ENCODE peak calls at places on chromosomes 6 and 20, in four cellular contexts. One of them, this sample, is unnamed.

GRCh38 chr6:143745160-143746133 is 67.7 kb downstream of the PHACTR2 start:
- DNase-seq in HFF-Myc: no peak
- DNase-seq in stimulated activated CD8-positive, alpha-beta memory T cell treated with anti-CD3 and anti-CD28 coated beads, Interleukin-2, amount 100 ng/mL, for 48 hours: no peak
- DNase-seq in NCI-H460: no peak
- DNase-seq in this sample: no peak

GRCh38 chr6:38688579-38689087 is 14.3 kb downstream of the GLO1 start:
- DNase-seq in HFF-Myc: no peak
- DNase-seq in NCI-H460: no peak
- DNase-seq in stimulated activated CD8-positive, alpha-beta memory T cell treated with anti-CD3 and anti-CD28 coated beads, Interleukin-2, amount 100 ng/mL, for 48 hours: no peak
- DNase-seq in this sample: no peak

GRCh38 chr20:10553326-10553984 is 118.3 kb downstream of the SLX4IP start:
- DNase-seq in HFF-Myc: peak; percentile 37
- DNase-seq in NCI-H460: peak; percentile 67
- DNase-seq in stimulated activated CD8-positive, alpha-beta memory T cell treated with anti-CD3 and anti-CD28 coated beads, Interleukin-2, amount 100 ng/mL, for 48 hours: peak; percentile 32
- DNase-seq in this sample: peak; percentile 50

GRCh38 chr20:36336838-36337478 is 30.8 kb downstream of the DLGAP4 start:
- DNase-seq in NCI-H460: no peak
- DNase-seq in HFF-Myc: no peak
- DNase-seq in stimulated activated CD8-positive, alpha-beta memory T cell treated with anti-CD3 and anti-CD28 coated beads, Interleukin-2, amount 100 ng/mL, for 48 hours: no peak
- DNase-seq in this sample: no peak

GRCh38 chr20:41428285-41428684 is 61.7 kb upstream of the EMILIN3 start:
- DNase-seq in HFF-Myc: peak; percentile 43
- DNase-seq in stimulated activated CD8-positive, alpha-beta memory T cell treated with anti-CD3 and anti-CD28 coated beads, Interleukin-2, amount 100 ng/mL, for 48 hours: no peak
- DNase-seq in NCI-H460: no peak
- DNase-seq in this sample: no peak

GRCh38 chr6:98832282-98833100 is 1.9 kb upstream of the POU3F2 start:
- DNase-seq in HFF-Myc: peak; percentile 16
- DNase-seq in NCI-H460: no peak
- DNase-seq in stimulated activated CD8-positive, alpha-beta memory T cell treated with anti-CD3 and anti-CD28 coated beads, Interleukin-2, amount 100 ng/mL, for 48 hours: no peak
- DNase-seq in this sample: no peak

GRCh38 chr6:131643262-131643631 is 6.1 kb downstream of the ENPP3 start:
- DNase-seq in stimulated activated CD8-positive, alpha-beta memory T cell treated with anti-CD3 and anti-CD28 coated beads, Interleukin-2, amount 100 ng/mL, for 48 hours: no peak
- DNase-seq in HFF-Myc: no peak
- DNase-seq in NCI-H460: no peak
- DNase-seq in this sample: no peak

GRCh38 chr6:159414711-159415110 is 245.5 kb downstream of the FNDC1 start:
- DNase-seq in stimulated activated CD8-positive, alpha-beta memory T cell treated with anti-CD3 and anti-CD28 coated beads, Interleukin-2, amount 100 ng/mL, for 48 hours: no peak
- DNase-seq in NCI-H460: no peak
- DNase-seq in HFF-Myc: no peak
- DNase-seq in this sample: no peak

GRCh38 chr6:39884696-39885095 is 49.6 kb downstream of the MOCS1 start:
- DNase-seq in stimulated activated CD8-positive, alpha-beta memory T cell treated with anti-CD3 and anti-CD28 coated beads, Interleukin-2, amount 100 ng/mL, for 48 hours: no peak
- DNase-seq in HFF-Myc: no peak
- DNase-seq in NCI-H460: no peak
- DNase-seq in this sample: peak; percentile 22

GRCh38 chr6:48048460-48049146 is 62.4 kb downstream of the PTCHD4 start:
- DNase-seq in stimulated activated CD8-positive, alpha-beta memory T cell treated with anti-CD3 and anti-CD28 coated beads, Interleukin-2, amount 100 ng/mL, for 48 hours: no peak
- DNase-seq in HFF-Myc: no peak
- DNase-seq in NCI-H460: no peak
- DNase-seq in this sample: no peak

GRCh38 chr6:87789198-87789899 is 87.3 kb upstream of the AKIRIN2 start:
- DNase-seq in NCI-H460: peak; percentile 75
- DNase-seq in stimulated activated CD8-positive, alpha-beta memory T cell treated with anti-CD3 and anti-CD28 coated beads, Interleukin-2, amount 100 ng/mL, for 48 hours: no peak
- DNase-seq in HFF-Myc: peak; percentile 15
- DNase-seq in this sample: no peak

GRCh38 chr6:138987299-138987642 is 782 bp downstream of the REPS1 start:
- DNase-seq in HFF-Myc: no peak
- DNase-seq in stimulated activated CD8-positive, alpha-beta memory T cell treated with anti-CD3 and anti-CD28 coated beads, Interleukin-2, amount 100 ng/mL, for 48 hours: no peak
- DNase-seq in NCI-H460: no peak
- DNase-seq in this sample: no peak

GRCh38 chr20:373171-373890 is 7.2 kb upstream of the TRIB3 start:
- DNase-seq in HFF-Myc: peak; percentile 43
- DNase-seq in stimulated activated CD8-positive, alpha-beta memory T cell treated with anti-CD3 and anti-CD28 coated beads, Interleukin-2, amount 100 ng/mL, for 48 hours: no peak
- DNase-seq in NCI-H460: peak; percentile 99
- DNase-seq in this sample: no peak

GRCh38 chr20:25382704-25383370 is 7.8 kb downstream of the ABHD12 start:
- DNase-seq in NCI-H460: no peak
- DNase-seq in HFF-Myc: no peak
- DNase-seq in stimulated activated CD8-positive, alpha-beta memory T cell treated with anti-CD3 and anti-CD28 coated beads, Interleukin-2, amount 100 ng/mL, for 48 hours: no peak
- DNase-seq in this sample: no peak

GRCh38 chr6:130980310-130981032 is 82.6 kb downstream of the EPB41L2 start:
- DNase-seq in NCI-H460: no peak
- DNase-seq in HFF-Myc: no peak
- DNase-seq in stimulated activated CD8-positive, alpha-beta memory T cell treated with anti-CD3 and anti-CD28 coated beads, Interleukin-2, amount 100 ng/mL, for 48 hours: no peak
- DNase-seq in this sample: no peak

GRCh38 chr20:33731693-33732165 is at the start of gene ZNF341:
- DNase-seq in HFF-Myc: no peak
- DNase-seq in stimulated activated CD8-positive, alpha-beta memory T cell treated with anti-CD3 and anti-CD28 coated beads, Interleukin-2, amount 100 ng/mL, for 48 hours: peak; percentile 81
- DNase-seq in NCI-H460: peak; percentile 86
- DNase-seq in this sample: peak; percentile 59

GRCh38 chr6:44926556-44926955 is 401.6 kb upstream of the RUNX2 start:
- DNase-seq in NCI-H460: no peak
- DNase-seq in HFF-Myc: no peak
- DNase-seq in stimulated activated CD8-positive, alpha-beta memory T cell treated with anti-CD3 and anti-CD28 coated beads, Interleukin-2, amount 100 ng/mL, for 48 hours: no peak
- DNase-seq in this sample: no peak

This sample was measured in amniotic stem cell.